ENCODE peak calls at places on chromosomes 6 and 20, in six cellular contexts. C is breast epithelium, I is GM13977, G is lower lobe of right lung, V is omental fat pad, B is BE2C. F is an unnamed sample.

GRCh38 chr6:129707028-129707427 is 2.9 kb downstream of the ARHGAP18 start:
- DNase-seq in I (no peak), G (no peak), V (no peak), C (no peak), B (no peak), F (no peak)

GRCh38 chr6:27040244-27041042 is 207.1 kb upstream of the PRSS16 start:
- DNase-seq in B (no peak), I (no peak), C (no peak), G (no peak), V (no peak), F (no peak)

GRCh38 chr6:34866509-34866908 is 21.3 kb downstream of the TAF11 start:
- DNase-seq in B (no peak), V (no peak), G (no peak), I (no peak), C (no peak), F (no peak)

GRCh38 chr6:5105146-5105545 is 20.0 kb downstream of the PPP1R3G start:
- DNase-seq in V (no peak), G (no peak), B (no peak), I (no peak), C (no peak), F (no peak)

GRCh38 chr20:59438201-59438600 is 137.8 kb downstream of the EDN3 start:
- DNase-seq in G (no peak), C (no peak), I (no peak), V (no peak), B (peak), F (no peak)

GRCh38 chr6:16446241-16446640 is 207.9 kb downstream of the GMPR start:
- DNase-seq in G (no peak), C (no peak), V (no peak), I (no peak), B (no peak), F (no peak)

GRCh38 chr6:692858-693736 is at the start of gene EXOC2:
- DNase-seq in I (peak), V (peak), B (peak), C (peak), G (peak), F (peak)

GRCh38 chr20:50519036-50519780 is 9.0 kb downstream of the PTPN1 start:
- DNase-seq in B (no peak), G (no peak), C (peak), I (no peak), V (no peak), F (no peak)

GRCh38 chr20:47887064-47887463 is 101.8 kb upstream of the SULF2 start:
- DNase-seq in V (no peak), C (no peak), B (no peak), G (no peak), I (no peak), F (no peak)

GRCh38 chr6:122789862-122790739 is 1.0 kb downstream of the SMPDL3A start:
- DNase-seq in B (peak), V (no peak), I (peak), C (peak), G (no peak), F (peak)

GRCh38 chr6:157539421-157539822 is 158.4 kb downstream of the ZDHHC14 start:
- DNase-seq in V (no peak), G (no peak), I (no peak), C (no peak), B (no peak), F (no peak)

GRCh38 chr20:51661609-51662178 is 106.5 kb downstream of the ATP9A start:
- DNase-seq in C (no peak), B (no peak), G (no peak), V (no peak), I (peak), F (peak)

GRCh38 chr6:120826253-120826652 is 508.0 kb downstream of the TBC1D32 start:
- DNase-seq in G (no peak), B (peak), I (no peak), C (no peak), V (no peak), F (peak)

GRCh38 chr6:125913864-125914351 is 42.7 kb upstream of the HINT3 start:
- DNase-seq in V (no peak), C (no peak), I (no peak), G (no peak), B (no peak), F (no peak)

GRCh38 chr6:155310596-155310995 is 3.7 kb downstream of the TFB1M start:
- DNase-seq in I (no peak), G (no peak), C (no peak), V (no peak), B (no peak), F (no peak)

GRCh38 chr6:42987533-42988451 is 3.4 kb downstream of the PPP2R5D start:
- DNase-seq in G (no peak), B (no peak), V (no peak), I (no peak), C (no peak), F (no peak)

GRCh38 chr20:58001381-58001780 is 227.1 kb downstream of the ANKRD60 start:
- DNase-seq in B (peak), C (no peak), V (no peak), G (no peak), I (no peak), F (no peak)

GRCh38 chr20:33791540-33791939 is 19.6 kb upstream of the CHMP4B start:
- DNase-seq in C (no peak), I (no peak), G (no peak), B (no peak), V (no peak), F (no peak)

GRCh38 chr20:38135641-38136420 is 29.2 kb downstream of the TGM2 start:
- DNase-seq in V (no peak), B (no peak), G (peak), C (no peak), I (no peak), F (no peak)

GRCh38 chr6:69279805-69280204 is 517.0 kb downstream of the LMBRD1 start:
- DNase-seq in C (no peak), V (no peak), B (no peak), I (no peak), G (no peak), F (no peak)

GRCh38 chr6:169250660-169251059 is 3.0 kb downstream of the THBS2 start:
- DNase-seq in G (no peak), I (no peak), B (no peak), V (peak), C (no peak), F (no peak)

GRCh38 chr6:104750449-104750848 is 109.3 kb downstream of the HACE1 start:
- DNase-seq in V (no peak), B (no peak), I (no peak), C (no peak), G (no peak), F (no peak)

GRCh38 chr6:102197211-102197610 is 803.7 kb downstream of the GRIK2 start:
- DNase-seq in G (no peak), I (no peak), B (peak), C (no peak), V (no peak), F (no peak)

GRCh38 chr6:147194652-147195403 is 9.4 kb upstream of the STXBP5 start:
- DNase-seq in V (no peak), G (no peak), I (no peak), B (no peak), C (no peak), F (no peak)

GRCh38 chr6:129105035-129105434 is 222.1 kb downstream of the LAMA2 start:
- DNase-seq in C (no peak), I (no peak), B (no peak), G (no peak), V (no peak), F (no peak)

GRCh38 chr6:125872259-125872921 is 81.6 kb downstream of the NCOA7 start:
- DNase-seq in C (no peak), I (no peak), V (no peak), B (no peak), G (no peak), F (no peak)

GRCh38 chr6:100678027-100678426 is 203.1 kb downstream of the ASCC3 start:
- DNase-seq in V (no peak), C (no peak), I (no peak), B (no peak), G (no peak), F (no peak)

GRCh38 chr6:53074347-53074746 is 9.1 kb downstream of the FBXO9 start:
- DNase-seq in V (no peak), I (no peak), C (no peak), G (no peak), B (no peak), F (no peak)

GRCh38 chr6:53067799-53068442 is 2.7 kb downstream of the FBXO9 start:
- DNase-seq in B (no peak), V (no peak), I (no peak), G (no peak), C (no peak), F (no peak)

GRCh38 chr6:53067307-53067706 is 2.1 kb downstream of the FBXO9 start:
- DNase-seq in C (no peak), V (no peak), B (no peak), I (no peak), G (no peak), F (no peak)

GRCh38 chr6:53069431-53069830 is 4.2 kb downstream of the FBXO9 start:
- DNase-seq in V (no peak), I (no peak), C (no peak), B (no peak), G (no peak), F (no peak)

DNA sequence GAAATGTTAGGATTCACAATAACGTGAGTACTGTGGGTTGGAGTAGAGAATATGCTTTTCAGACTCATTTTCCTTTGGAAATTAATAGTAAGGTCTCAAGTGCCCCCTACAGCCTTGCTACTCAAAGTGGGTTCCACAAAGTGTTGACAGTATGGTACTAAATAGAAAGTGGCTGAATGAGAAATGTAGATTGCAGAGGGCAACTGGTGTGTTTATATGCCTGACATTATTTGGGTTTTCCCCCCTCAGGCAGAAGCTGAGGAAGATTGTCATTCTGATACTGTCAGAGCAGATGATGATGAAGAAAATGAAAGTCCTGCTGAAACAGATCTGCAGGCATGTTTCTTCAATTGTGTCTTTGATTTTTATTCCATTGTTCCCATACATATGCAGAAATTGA is 5.6 kb downstream of the FBXO9 start:
- DNase-seq in I (peak), C (no peak), V (no peak), G (no peak), B (peak), F (peak)
- TF ChIP-seq CTCF in I (no peak), C (no peak), V (no peak), G (no peak), B (peak), F (no peak)

DNA sequence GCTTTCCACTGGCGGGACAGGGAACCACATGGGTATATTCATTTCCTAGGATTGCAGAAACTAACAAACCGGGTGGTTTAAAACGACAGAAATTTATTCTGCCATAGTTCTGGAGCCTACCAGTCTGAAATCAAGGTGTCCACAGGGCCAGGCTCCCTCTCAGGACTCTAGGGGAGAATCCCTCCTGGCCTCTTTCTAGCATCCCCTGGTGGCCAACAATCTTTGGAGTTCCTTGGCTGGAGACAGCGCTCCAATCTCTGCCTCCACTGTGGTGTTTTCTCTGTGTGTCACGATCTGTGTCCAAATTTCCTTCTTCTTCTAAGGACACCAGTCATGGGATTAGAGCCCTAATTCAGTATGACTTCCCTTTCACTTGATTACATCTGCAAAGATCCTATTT is 95.0 kb downstream of the SCML4 start:
- DNase-seq in V (no peak), G (no peak), I (no peak), C (no peak), B (no peak), F (no peak)
- TF ChIP-seq CTCF in V (no peak), G (no peak), I (no peak), C (no peak), B (peak), F (no peak)

GRCh38 chr20:25574411-25574810 is 10.9 kb downstream of the NINL start:
- DNase-seq in C (no peak), V (no peak), G (no peak), B (peak), I (no peak), F (no peak)
- TF ChIP-seq CTCF in C (no peak), V (no peak), G (no peak), B (peak), I (no peak), F (no peak)

GRCh38 chr6:144252289-144252688 is 32.8 kb upstream of the UTRN start:
- DNase-seq in G (no peak), B (no peak), C (no peak), I (no peak), V (no peak), F (no peak)
- TF ChIP-seq CTCF in G (no peak), B (no peak), C (no peak), I (no peak), V (no peak), F (no peak)

GRCh38 chr6:46407785-46408530 is 83.3 kb downstream of the RCAN2 start:
- DNase-seq in B (no peak), I (no peak), G (no peak), C (no peak), V (no peak), F (no peak)

GRCh38 chr6:46412662-46413061 is 78.6 kb downstream of the RCAN2 start:
- DNase-seq in I (no peak), V (no peak), G (no peak), C (no peak), B (no peak), F (no peak)

GRCh38 chr6:46411798-46412197 is 79.5 kb downstream of the RCAN2 start:
- DNase-seq in G (no peak), B (no peak), C (no peak), V (no peak), I (no peak), F (no peak)

GRCh38 chr6:46407246-46407645 is 84.0 kb downstream of the RCAN2 start:
- DNase-seq in C (no peak), V (no peak), I (no peak), B (no peak), G (no peak), F (no peak)

DNA sequence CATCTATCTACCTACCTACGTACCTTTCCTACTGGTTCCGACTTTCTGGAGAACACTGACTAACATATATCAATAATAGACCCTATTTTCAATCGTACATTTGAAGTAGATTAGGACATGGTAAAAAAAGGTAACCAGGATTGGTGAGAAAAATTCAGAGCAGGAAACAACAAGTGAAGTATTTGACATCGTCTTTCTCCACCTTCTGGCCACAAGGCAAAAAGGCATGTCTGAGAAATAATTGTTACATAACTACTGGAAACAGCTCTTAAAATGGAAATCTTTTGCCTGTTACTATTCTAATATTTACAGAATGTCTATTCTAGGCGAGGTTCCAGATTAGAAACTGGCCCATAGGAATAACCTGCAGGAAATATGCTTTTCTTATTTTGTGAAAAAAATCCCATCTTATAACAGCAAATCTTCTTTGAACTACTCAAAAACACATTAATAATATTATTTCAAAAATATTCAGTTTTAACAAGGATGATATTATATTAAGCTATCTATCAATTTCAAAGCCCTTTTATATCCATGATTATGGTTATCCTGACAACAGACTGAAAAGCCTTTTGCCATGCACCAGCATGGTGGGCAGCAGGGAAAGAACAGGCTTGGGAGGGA is 80.8 kb downstream of the RCAN2 start:
- DNase-seq in G (no peak), C (no peak), I (peak), B (no peak), V (no peak), F (peak)
- TF ChIP-seq CTCF in G (peak), C (peak), I (peak), B (no peak), V (no peak), F (peak)

GRCh38 chr20:23151885-23152284 is 65.8 kb upstream of the CD93 start:
- DNase-seq in C (no peak), B (no peak), G (no peak), I (no peak), V (no peak), F (no peak)
- TF ChIP-seq CTCF in C (no peak), B (no peak), G (no peak), I (no peak), V (no peak), F (no peak)

GRCh38 chr20:1424336-1424735 is 31.5 kb upstream of the FKBP1A start:
- DNase-seq in B (no peak), I (no peak), V (no peak), G (no peak), C (no peak), F (no peak)

GRCh38 chr20:1422756-1423155 is 29.9 kb upstream of the FKBP1A start:
- DNase-seq in I (no peak), G (no peak), V (no peak), C (no peak), B (no peak), F (no peak)

GRCh38 chr20:1423206-1423605 is 30.4 kb upstream of the FKBP1A start:
- DNase-seq in C (no peak), B (no peak), V (no peak), G (no peak), I (no peak), F (no peak)

GRCh38 chr20:1426231-1426849 is 33.5 kb upstream of the FKBP1A start:
- DNase-seq in V (no peak), G (no peak), B (no peak), C (no peak), I (no peak), F (no peak)

DNA sequence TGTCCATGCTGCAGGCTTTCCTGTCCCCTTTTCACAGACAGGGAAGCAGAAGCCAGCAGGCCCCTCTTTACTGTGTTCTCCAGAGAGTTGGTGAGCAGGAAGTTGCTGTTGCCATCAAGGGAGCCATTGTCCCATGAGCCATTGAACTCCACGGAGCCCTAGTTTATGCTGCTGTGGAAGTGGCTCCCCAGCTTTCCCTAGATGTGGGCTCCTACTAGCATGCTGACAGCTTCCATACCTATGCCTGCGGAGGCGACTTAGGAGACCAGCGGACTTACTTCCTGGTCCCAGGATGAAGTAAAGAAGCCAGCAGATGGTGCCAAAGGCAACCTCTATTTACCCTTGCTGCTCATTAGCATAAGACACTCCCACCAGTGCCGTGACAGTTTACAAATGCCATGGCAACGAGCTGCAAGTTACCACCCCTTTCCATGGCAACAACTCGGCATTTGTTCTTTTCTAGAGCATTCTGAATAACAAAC is 30.8 kb upstream of the FKBP1A start:
- DNase-seq in V (no peak), C (no peak), G (peak), B (peak), I (no peak), F (no peak)
- TF ChIP-seq CTCF in V (no peak), C (no peak), G (no peak), B (peak), I (peak), F (no peak)

DNA sequence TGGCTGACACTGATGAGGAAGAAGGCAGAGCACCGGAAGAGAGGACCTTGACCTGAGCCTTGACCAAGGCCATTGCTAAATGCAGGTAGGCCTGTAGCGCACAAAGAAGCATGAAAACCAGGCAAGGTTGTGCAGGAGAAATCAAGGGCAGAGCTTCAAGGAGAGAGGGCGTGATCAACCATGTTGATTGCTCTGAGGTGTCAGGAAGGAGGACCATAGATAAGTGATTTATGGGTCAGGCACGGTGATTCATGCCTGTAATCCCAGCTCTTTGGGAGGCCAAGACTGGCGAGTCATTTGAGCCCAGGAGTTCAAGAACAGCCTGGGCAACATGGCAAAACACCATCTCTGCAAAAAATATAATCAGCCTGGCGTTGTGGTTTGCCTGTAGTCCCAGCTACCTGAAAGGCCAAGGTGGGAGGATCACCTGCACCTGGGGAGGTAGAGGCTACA is 12.4 kb downstream of the PLCG1 start:
- DNase-seq in G (peak), B (no peak), I (no peak), V (no peak), C (no peak), F (no peak)
- TF ChIP-seq CTCF in G (no peak), B (no peak), I (no peak), V (no peak), C (no peak), F (no peak)